ENCODE peak calls at places on chromosomes 7 and 10, in six cellular contexts. K is HCT116, A is fibroblast of pulmonary artery, X is brain microvascular endothelial cell, L is mesendoderm, G is fibroblast of the aortic adventitia. U is an unnamed sample.

GRCh38 chr10:18660816-18661431 is 1.7 kb downstream of the ARL5B start:
- DNase-seq in G (no peak), L (no peak), A (no peak), X (no peak), K (no peak), U (no peak)

GRCh38 chr10:57818522-57818921 is 449.2 kb downstream of the IPMK start:
- DNase-seq in A (no peak), L (no peak), K (no peak), G (no peak), X (no peak), U (no peak)

GRCh38 chr10:94324609-94325233 is 38.0 kb downstream of the NOC3L start:
- DNase-seq in L (no peak), K (no peak), A (no peak), G (no peak), X (no peak), U (peak)

GRCh38 chr10:53808677-53809076 is 992.4 kb downstream of the PCDH15 start:
- DNase-seq in K (no peak), X (no peak), A (no peak), L (peak), G (no peak), U (no peak)

GRCh38 chr7:116145245-116145852 is 65.0 kb upstream of the TES start:
- DNase-seq in L (no peak), K (no peak), A (no peak), X (no peak), G (no peak), U (no peak)

GRCh38 chr7:88759216-88759955 is at the start of gene ZNF804B:
- DNase-seq in X (no peak), A (no peak), L (peak), G (no peak), K (no peak), U (no peak)

GRCh38 chr7:83547526-83547925 is 101.4 kb downstream of the SEMA3E start:
- DNase-seq in G (peak), A (peak), X (peak), K (peak), L (no peak), U (peak)

GRCh38 chr10:12605580-12606405 is 256.4 kb downstream of the CAMK1D start:
- DNase-seq in G (peak), L (no peak), K (no peak), A (peak), X (peak), U (peak)

GRCh38 chr10:29734980-29735627 is 100.3 kb upstream of the SVIL start:
- DNase-seq in K (no peak), G (peak), A (peak), X (peak), L (peak), U (peak)

GRCh38 chr10:68221196-68221595 is 10.7 kb downstream of the ATOH7 start:
- DNase-seq in K (no peak), A (peak), X (no peak), L (no peak), G (peak), U (no peak)
- H3K4me3 ChIP-seq in K (no peak), A (no peak), X (no peak), L (no peak), G (no peak), U (no peak)

GRCh38 chr10:93193886-93194285 is 120.2 kb downstream of the CYP26A1 start:
- DNase-seq in K (no peak), L (no peak), G (no peak), A (no peak), X (no peak), U (peak)

GRCh38 chr10:93199221-93199681 is 125.6 kb downstream of the CYP26A1 start:
- DNase-seq in X (peak), G (peak), K (no peak), L (no peak), A (peak), U (peak)

GRCh38 chr10:93198401-93199175 is 124.9 kb downstream of the CYP26A1 start:
- DNase-seq in G (peak), K (no peak), X (peak), L (peak), A (peak), U (peak)
- H3K4me3 ChIP-seq in G (peak), K (no peak), X (peak), L (no peak), A (peak), U (peak)

GRCh38 chr7:77699056-77699455 is 2.8 kb downstream of the RSBN1L start:
- DNase-seq in L (no peak), G (no peak), X (no peak), K (no peak), A (no peak), U (peak)
- H3K4me3 ChIP-seq in L (no peak), G (peak), X (no peak), K (no peak), A (peak), U (no peak)

GRCh38 chr7:93159490-93159889 is 11.3 kb upstream of the SAMD9L start:
- DNase-seq in X (peak), G (peak), K (no peak), L (no peak), A (peak), U (peak)

GRCh38 chr7:93161181-93161762 is 13.1 kb upstream of the SAMD9L start:
- DNase-seq in G (no peak), L (no peak), K (no peak), A (no peak), X (no peak), U (no peak)

GRCh38 chr7:93165447-93165846 is 17.3 kb upstream of the SAMD9L start:
- DNase-seq in G (no peak), X (no peak), K (no peak), A (no peak), L (no peak), U (no peak)

GRCh38 chr7:93160410-93160809 is 12.2 kb upstream of the SAMD9L start:
- DNase-seq in K (no peak), X (peak), A (no peak), L (no peak), G (peak), U (peak)

DNA sequence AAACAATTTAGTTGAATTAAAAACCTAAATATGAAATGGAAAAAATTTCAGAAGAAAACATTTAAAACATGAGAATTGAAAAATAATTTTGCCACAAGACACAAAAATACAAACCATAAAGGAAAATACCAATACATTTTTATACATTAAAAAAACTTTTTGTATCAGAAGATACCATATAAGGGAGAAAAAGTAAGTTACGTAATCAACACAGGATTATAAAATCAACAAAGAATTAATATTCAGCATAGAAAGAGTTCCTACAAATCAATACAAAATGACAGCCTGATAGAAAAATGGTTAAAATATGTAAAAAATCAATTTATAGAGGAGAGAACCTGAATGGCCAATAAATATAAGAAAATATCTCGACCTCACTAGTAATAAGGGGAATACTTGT is 16.6 kb upstream of the SAMD9L start:
- DNase-seq in X (no peak), L (no peak), K (no peak), A (no peak), G (no peak), U (no peak)
- H3K4me3 ChIP-seq in X (no peak), L (no peak), K (no peak), A (no peak), G (no peak), U (no peak)

DNA sequence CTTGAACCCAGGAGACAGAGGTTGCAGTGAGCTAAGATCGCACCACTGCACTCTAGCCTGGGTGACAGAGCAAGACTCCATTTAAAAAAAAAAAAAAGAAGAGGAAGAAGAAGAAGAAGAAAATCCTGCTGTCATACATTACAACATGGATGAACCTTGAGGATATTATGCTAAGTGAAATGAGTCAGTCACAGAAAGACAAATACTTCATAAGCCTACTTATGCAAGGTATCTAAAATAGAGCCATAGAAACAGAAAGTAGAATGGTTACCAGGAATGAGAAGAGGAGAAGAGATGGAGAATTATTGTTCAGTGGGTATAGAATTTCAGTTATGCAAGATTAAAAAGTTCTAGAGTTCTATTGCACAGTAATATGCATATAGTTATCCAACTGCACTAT is 466.5 kb downstream of the PLXNA4 start:
- DNase-seq in G (no peak), L (no peak), A (no peak), X (no peak), K (no peak), U (no peak)
- H3K4me3 ChIP-seq in G (no peak), L (no peak), A (no peak), X (no peak), K (no peak), U (no peak)

DNA sequence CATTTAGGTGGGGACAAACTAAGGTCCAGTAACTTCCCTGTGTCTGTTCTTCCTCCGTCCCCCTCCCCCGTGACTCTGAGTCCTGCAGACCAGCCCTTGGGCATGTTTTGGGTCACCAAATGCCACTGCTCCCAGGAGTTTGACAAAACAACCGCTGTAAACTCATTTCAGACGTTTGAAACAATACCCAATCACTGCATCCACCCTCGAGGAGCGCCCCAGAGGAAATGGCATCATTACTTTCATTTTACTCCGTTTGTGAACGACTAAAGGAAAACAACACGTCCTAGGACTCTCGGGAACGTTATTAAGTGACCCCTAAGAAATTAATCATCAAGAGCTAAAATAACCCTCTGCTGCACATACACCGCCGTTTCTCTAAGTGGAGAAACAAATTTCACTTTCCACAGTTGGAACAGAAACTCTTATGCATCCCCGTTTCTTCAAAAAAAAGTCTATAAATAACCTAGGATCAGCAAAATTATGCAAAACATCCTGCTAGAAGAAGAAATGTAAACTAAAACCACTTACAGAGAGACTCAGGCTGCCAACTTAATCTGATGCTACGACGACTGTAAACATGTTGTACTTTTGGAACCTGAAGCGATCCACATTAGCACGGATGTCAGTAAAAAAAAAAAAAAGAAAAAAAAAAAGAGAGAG is 109.9 kb upstream of the EFCAB10 start:
- DNase-seq in K (no peak), L (peak), X (peak), A (peak), G (peak), U (peak)
- H3K4me3 ChIP-seq in K (no peak), L (no peak), X (peak), A (peak), G (peak), U (peak)

GRCh38 chr7:74454948-74455804 is 1.5 kb downstream of the GTF2IRD1 start:
- DNase-seq in X (no peak), K (no peak), L (no peak), G (no peak), A (no peak), U (no peak)
- H3K4me3 ChIP-seq in X (peak), K (peak), L (peak), G (peak), A (peak), U (peak)

GRCh38 chr7:17902599-17902998 is 37.7 kb downstream of the SNX13 start:
- DNase-seq in K (no peak), A (no peak), X (no peak), G (no peak), L (peak), U (no peak)
- H3K4me3 ChIP-seq in K (no peak), A (no peak), X (no peak), G (no peak), L (no peak), U (no peak)

DNA sequence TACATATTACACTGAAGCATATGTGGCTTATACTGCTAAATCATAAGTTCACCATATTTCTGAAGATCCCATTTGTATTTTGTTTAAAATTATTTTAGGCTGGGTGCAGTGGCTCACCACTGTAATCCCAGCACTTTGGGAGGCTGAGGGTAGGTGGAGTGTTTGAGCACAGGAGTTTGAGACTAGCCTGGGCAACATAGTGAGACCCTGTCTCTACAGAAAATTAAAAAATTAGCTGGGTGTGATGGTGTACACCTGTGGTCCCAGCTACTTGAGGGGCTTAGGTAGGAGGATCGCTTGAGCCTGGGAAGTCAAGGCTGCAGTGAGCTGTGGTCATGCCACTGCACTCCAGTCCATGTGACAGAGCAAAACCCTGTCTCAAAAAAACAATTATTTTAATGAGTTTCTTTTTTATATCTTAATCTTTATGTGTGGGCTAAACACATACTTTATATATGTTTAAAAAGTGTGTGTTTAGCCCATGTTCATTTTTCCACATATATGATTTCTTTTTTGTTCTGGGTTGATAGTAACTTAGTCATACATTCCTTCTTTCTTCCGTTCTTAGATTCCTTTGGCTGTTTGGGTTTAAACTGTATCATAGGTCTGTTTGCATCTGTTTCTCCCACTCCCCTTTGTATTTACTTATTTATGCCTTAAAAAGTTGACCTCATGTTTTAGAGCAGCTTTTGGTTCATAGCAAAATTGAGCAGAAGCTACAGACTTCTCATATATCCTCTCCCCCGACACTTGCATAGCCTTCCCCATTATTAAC is 33.5 kb downstream of the RSBN1L start:
- DNase-seq in A (peak), L (no peak), G (no peak), X (no peak), K (no peak), U (peak)
- H3K4me3 ChIP-seq in A (no peak), L (no peak), G (no peak), X (no peak), K (no peak), U (no peak)

U was measured in choroid plexus epithelial cell.